ENCODE peak calls at places on chromosomes 3 and 15, in seven cellular contexts. D, S, I, C, Z, M and F are unnamed samples.

GRCh38 chr3:65177879-65178484 is 490.2 kb upstream of the ADAMTS9 start:
- DNase-seq in D (peak), S (no peak), I (no peak), C (peak), Z (no peak), M (no peak), F (no peak)

GRCh38 chr3:54970895-54971294 is 43.0 kb upstream of the LRTM1 start:
- DNase-seq in D (peak), S (no peak), I (no peak), C (peak), Z (no peak), M (no peak), F (no peak)

GRCh38 chr3:95302044-95302443 is 1239.2 kb downstream of the NSUN3 start:
- DNase-seq in D (no peak), S (no peak), I (no peak), C (no peak), Z (no peak), M (no peak), F (no peak)

GRCh38 chr3:171833775-171834460 is 9.2 kb upstream of the TMEM212 start:
- DNase-seq in D (peak), S (no peak), I (no peak), C (peak), Z (no peak), M (no peak), F (no peak)

GRCh38 chr3:129233538-129233937 is 15.9 kb upstream of the COPG1 start:
- DNase-seq in D (no peak), S (peak), I (no peak), C (no peak), Z (no peak), M (no peak), F (no peak)

GRCh38 chr15:74958320-74958907 is 1.8 kb upstream of the RPP25 start:
- DNase-seq in D (peak), S (no peak), I (peak), C (peak), Z (no peak), M (peak), F (peak)

GRCh38 chr3:58938057-58938456 is 111.8 kb downstream of the CFAP20DC start:
- DNase-seq in D (no peak), S (no peak), I (no peak), C (no peak), Z (no peak), M (no peak), F (no peak)

GRCh38 chr15:40463886-40464545 is 6.8 kb upstream of the CHST14 start:
- DNase-seq in D (no peak), S (no peak), I (no peak), C (no peak), Z (no peak), M (no peak), F (no peak)

GRCh38 chr3:150449169-150449721 is 41.1 kb downstream of the TSC22D2 start:
- DNase-seq in D (peak), S (no peak), I (no peak), C (peak), Z (no peak), M (no peak), F (peak)

GRCh38 chr15:57457726-57458125 is 81.4 kb downstream of the CGNL1 start:
- DNase-seq in D (no peak), S (no peak), I (no peak), C (no peak), Z (no peak), M (no peak), F (no peak)

GRCh38 chr3:37631686-37632085 is 230.0 kb upstream of the CTDSPL start:
- DNase-seq in D (no peak), S (no peak), I (no peak), C (no peak), Z (no peak), M (no peak), F (no peak)

GRCh38 chr3:138456961-138457862 is 22.8 kb downstream of the ESYT3 start:
- DNase-seq in D (no peak), S (no peak), I (peak), C (no peak), Z (no peak), M (no peak), F (no peak)

GRCh38 chr3:149129326-149130123 is at the start of gene HPS3:
- DNase-seq in D (peak), S (peak), I (peak), C (peak), Z (peak), M (peak), F (peak)

GRCh38 chr3:27791956-27792355 is 69.8 kb upstream of the EOMES start:
- DNase-seq in D (no peak), S (no peak), I (no peak), C (no peak), Z (no peak), M (no peak), F (no peak)

GRCh38 chr15:73686781-73687256 is 2.6 kb downstream of the CD276 start:
- DNase-seq in D (peak), S (no peak), I (no peak), C (peak), Z (no peak), M (peak), F (no peak)

GRCh38 chr3:179898024-179898423 is 138.7 kb downstream of the PEX5L start:
- DNase-seq in D (no peak), S (no peak), I (no peak), C (peak), Z (no peak), M (peak), F (peak)

GRCh38 chr3:113096158-113096893 is 105.5 kb downstream of the GTPBP8 start:
- DNase-seq in D (no peak), S (no peak), I (no peak), C (peak), Z (no peak), M (no peak), F (no peak)